ENCODE peak calls at places on chromosome 18, in four cellular contexts. One of them, this sample, is unnamed.

GRCh38 chr18:45774065-45774521 is 50.1 kb downstream of the SLC14A1 start:
- DNase-seq in A549: no peak
- DNase-seq in brain microvascular endothelial cell: peak
- DNase-seq in astrocyte of the spinal cord: peak
- DNase-seq in this sample: peak

GRCh38 chr18:48950536-48951447 is at the start of gene SMAD7:
- DNase-seq in brain microvascular endothelial cell: no peak
- DNase-seq in A549: no peak
- DNase-seq in astrocyte of the spinal cord: peak
- DNase-seq in this sample: peak

GRCh38 chr18:10750386-10751035 is 224.7 kb downstream of the NAPG start:
- DNase-seq in brain microvascular endothelial cell: no peak
- DNase-seq in A549: peak
- DNase-seq in astrocyte of the spinal cord: no peak
- DNase-seq in this sample: no peak

GRCh38 chr18:75100832-75101630 is 107.9 kb downstream of the PTGR3 start:
- DNase-seq in astrocyte of the spinal cord: no peak
- DNase-seq in A549: no peak
- DNase-seq in brain microvascular endothelial cell: no peak
- DNase-seq in this sample: no peak

GRCh38 chr18:1680108-1680507 is 775.4 kb downstream of the ADCYAP1 start:
- DNase-seq in astrocyte of the spinal cord: no peak
- DNase-seq in brain microvascular endothelial cell: no peak
- DNase-seq in A549: no peak
- DNase-seq in this sample: no peak

GRCh38 chr18:51193621-51194287 is 3.7 kb downstream of the MEX3C start:
- DNase-seq in A549: no peak
- DNase-seq in astrocyte of the spinal cord: peak
- DNase-seq in brain microvascular endothelial cell: no peak
- DNase-seq in this sample: peak

GRCh38 chr18:70295633-70296188 is 6.9 kb downstream of the SOCS6 start:
- DNase-seq in astrocyte of the spinal cord: no peak
- DNase-seq in A549: peak
- DNase-seq in brain microvascular endothelial cell: no peak
- DNase-seq in this sample: no peak

GRCh38 chr18:8264861-8265411 is 344.3 kb upstream of the RAB12 start:
- DNase-seq in brain microvascular endothelial cell: no peak
- DNase-seq in astrocyte of the spinal cord: peak
- DNase-seq in A549: no peak
- DNase-seq in this sample: peak

GRCh38 chr18:22283397-22283796 is 114.0 kb downstream of the GATA6 start:
- DNase-seq in astrocyte of the spinal cord: peak
- DNase-seq in brain microvascular endothelial cell: peak
- DNase-seq in A549: no peak
- DNase-seq in this sample: peak

GRCh38 chr18:1050012-1050657 is 145.5 kb downstream of the ADCYAP1 start:
- DNase-seq in A549: no peak
- DNase-seq in brain microvascular endothelial cell: no peak
- DNase-seq in astrocyte of the spinal cord: no peak
- DNase-seq in this sample: no peak

GRCh38 chr18:60996822-60997221 is 336.4 kb upstream of the CDH20 start:
- DNase-seq in A549: no peak
- DNase-seq in astrocyte of the spinal cord: no peak
- DNase-seq in brain microvascular endothelial cell: no peak
- DNase-seq in this sample: no peak

GRCh38 chr18:57542801-57543427 is 43.6 kb downstream of the FECH start:
- DNase-seq in A549: no peak
- DNase-seq in brain microvascular endothelial cell: peak
- DNase-seq in astrocyte of the spinal cord: peak
- DNase-seq in this sample: peak

GRCh38 chr18:57547260-57547659 is 39.2 kb downstream of the FECH start:
- DNase-seq in astrocyte of the spinal cord: no peak
- DNase-seq in brain microvascular endothelial cell: no peak
- DNase-seq in A549: no peak
- DNase-seq in this sample: no peak

GRCh38 chr18:57542126-57542525 is 44.4 kb downstream of the FECH start:
- DNase-seq in brain microvascular endothelial cell: peak
- DNase-seq in A549: no peak
- DNase-seq in astrocyte of the spinal cord: peak
- DNase-seq in this sample: peak

GRCh38 chr18:57543560-57543959 is 42.9 kb downstream of the FECH start:
- DNase-seq in astrocyte of the spinal cord: no peak
- DNase-seq in A549: no peak
- DNase-seq in brain microvascular endothelial cell: no peak
- DNase-seq in this sample: no peak

DNA sequence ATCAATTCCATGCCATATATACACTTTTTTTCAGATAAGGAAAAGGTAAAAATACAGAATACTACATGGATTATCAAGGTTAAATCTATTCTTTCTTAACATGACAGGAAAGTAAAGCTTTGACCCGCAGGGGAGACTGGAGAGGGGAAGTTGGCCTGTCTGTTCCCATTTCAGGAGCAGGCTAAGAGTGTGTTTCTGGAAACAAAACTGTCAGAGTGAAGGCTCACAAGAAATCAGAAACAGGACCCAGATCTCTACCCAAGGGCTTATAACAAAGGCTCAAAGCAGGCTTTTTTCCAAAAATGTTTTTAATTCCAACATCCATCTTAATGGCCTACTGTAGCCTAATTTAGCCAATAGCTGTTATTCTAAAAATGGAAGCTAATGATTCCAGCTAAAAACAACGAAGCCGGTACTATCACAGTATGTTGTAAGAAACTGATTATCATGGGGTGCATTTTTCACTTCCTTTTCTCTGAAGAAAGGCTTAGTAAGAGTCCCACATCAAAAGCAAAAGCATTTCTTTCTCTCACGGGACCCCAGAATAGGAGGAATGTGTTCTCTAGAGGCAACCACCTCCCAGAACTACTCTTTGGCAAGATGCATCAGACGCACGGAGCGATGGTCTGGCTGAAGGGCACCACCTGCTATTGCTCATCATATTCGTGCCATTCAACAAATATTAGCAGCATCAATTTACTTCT is 41.4 kb downstream of the FECH start:
- DNase-seq in astrocyte of the spinal cord: no peak
- DNase-seq in brain microvascular endothelial cell: no peak
- DNase-seq in A549: no peak
- DNase-seq in this sample: no peak
- H3K4me3 ChIP-seq in astrocyte of the spinal cord: no peak
- H3K4me3 ChIP-seq in brain microvascular endothelial cell: no peak
- H3K4me3 ChIP-seq in A549: no peak
- H3K4me3 ChIP-seq in this sample: no peak

DNA sequence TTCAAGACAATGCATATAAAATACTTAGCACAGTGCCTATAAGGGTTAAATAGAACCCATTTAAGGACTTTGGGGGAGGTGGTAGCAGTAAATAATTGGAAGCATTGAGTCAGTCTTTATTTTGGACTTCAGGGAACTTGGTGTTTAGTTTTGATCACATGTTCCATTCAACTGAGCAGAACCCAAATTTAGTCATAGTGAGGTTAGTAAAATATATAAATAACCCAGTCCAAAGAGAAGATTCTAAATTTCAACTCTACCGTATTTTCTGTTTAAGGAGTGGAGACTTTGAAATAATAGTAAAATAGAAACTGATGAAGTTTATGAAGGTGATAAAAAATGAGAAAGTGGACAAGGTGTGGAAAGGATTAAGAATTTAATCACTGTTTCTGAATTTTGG is 19.7 kb downstream of the TWSG1 start:
- DNase-seq in astrocyte of the spinal cord: peak
- DNase-seq in brain microvascular endothelial cell: no peak
- DNase-seq in A549: no peak
- DNase-seq in this sample: no peak
- H3K4me3 ChIP-seq in astrocyte of the spinal cord: no peak
- H3K4me3 ChIP-seq in brain microvascular endothelial cell: no peak
- H3K4me3 ChIP-seq in A549: no peak
- H3K4me3 ChIP-seq in this sample: no peak

GRCh38 chr18:63198868-63199742 is 120.5 kb downstream of the BCL2 start:
- DNase-seq in brain microvascular endothelial cell: no peak
- DNase-seq in astrocyte of the spinal cord: no peak
- DNase-seq in A549: no peak
- DNase-seq in this sample: no peak
- H3K4me3 ChIP-seq in brain microvascular endothelial cell: no peak
- H3K4me3 ChIP-seq in astrocyte of the spinal cord: no peak
- H3K4me3 ChIP-seq in A549: no peak
- H3K4me3 ChIP-seq in this sample: no peak

GRCh38 chr18:55779461-55779710 is 191.4 kb upstream of the TCF4 start:
- DNase-seq in brain microvascular endothelial cell: no peak
- DNase-seq in A549: no peak
- DNase-seq in astrocyte of the spinal cord: no peak
- DNase-seq in this sample: no peak

GRCh38 chr18:55778731-55779460 is 190.9 kb upstream of the TCF4 start:
- DNase-seq in astrocyte of the spinal cord: no peak
- DNase-seq in A549: no peak
- DNase-seq in brain microvascular endothelial cell: no peak
- DNase-seq in this sample: no peak

GRCh38 chr18:55775972-55776371 is 188.0 kb upstream of the TCF4 start:
- DNase-seq in brain microvascular endothelial cell: no peak
- DNase-seq in A549: no peak
- DNase-seq in astrocyte of the spinal cord: no peak
- DNase-seq in this sample: no peak

GRCh38 chr18:55779711-55780590 is 192.0 kb upstream of the TCF4 start:
- DNase-seq in brain microvascular endothelial cell: no peak
- DNase-seq in astrocyte of the spinal cord: peak
- DNase-seq in A549: no peak
- DNase-seq in this sample: peak

GRCh38 chr18:55777666-55778304 is 189.8 kb upstream of the TCF4 start:
- DNase-seq in brain microvascular endothelial cell: no peak
- DNase-seq in astrocyte of the spinal cord: no peak
- DNase-seq in A549: no peak
- DNase-seq in this sample: no peak
- H3K4me3 ChIP-seq in brain microvascular endothelial cell: no peak
- H3K4me3 ChIP-seq in astrocyte of the spinal cord: no peak
- H3K4me3 ChIP-seq in A549: no peak
- H3K4me3 ChIP-seq in this sample: no peak

GRCh38 chr18:68177807-68178702 is 536.9 kb downstream of the TMX3 start:
- DNase-seq in A549: no peak
- DNase-seq in astrocyte of the spinal cord: peak
- DNase-seq in brain microvascular endothelial cell: peak
- DNase-seq in this sample: peak

GRCh38 chr18:68176901-68177300 is 538.0 kb downstream of the TMX3 start:
- DNase-seq in brain microvascular endothelial cell: no peak
- DNase-seq in astrocyte of the spinal cord: no peak
- DNase-seq in A549: no peak
- DNase-seq in this sample: no peak

GRCh38 chr18:68172842-68173549 is 541.9 kb downstream of the TMX3 start:
- DNase-seq in brain microvascular endothelial cell: no peak
- DNase-seq in A549: peak
- DNase-seq in astrocyte of the spinal cord: no peak
- DNase-seq in this sample: peak
- H3K4me3 ChIP-seq in brain microvascular endothelial cell: no peak
- H3K4me3 ChIP-seq in A549: no peak
- H3K4me3 ChIP-seq in astrocyte of the spinal cord: no peak
- H3K4me3 ChIP-seq in this sample: peak

DNA sequence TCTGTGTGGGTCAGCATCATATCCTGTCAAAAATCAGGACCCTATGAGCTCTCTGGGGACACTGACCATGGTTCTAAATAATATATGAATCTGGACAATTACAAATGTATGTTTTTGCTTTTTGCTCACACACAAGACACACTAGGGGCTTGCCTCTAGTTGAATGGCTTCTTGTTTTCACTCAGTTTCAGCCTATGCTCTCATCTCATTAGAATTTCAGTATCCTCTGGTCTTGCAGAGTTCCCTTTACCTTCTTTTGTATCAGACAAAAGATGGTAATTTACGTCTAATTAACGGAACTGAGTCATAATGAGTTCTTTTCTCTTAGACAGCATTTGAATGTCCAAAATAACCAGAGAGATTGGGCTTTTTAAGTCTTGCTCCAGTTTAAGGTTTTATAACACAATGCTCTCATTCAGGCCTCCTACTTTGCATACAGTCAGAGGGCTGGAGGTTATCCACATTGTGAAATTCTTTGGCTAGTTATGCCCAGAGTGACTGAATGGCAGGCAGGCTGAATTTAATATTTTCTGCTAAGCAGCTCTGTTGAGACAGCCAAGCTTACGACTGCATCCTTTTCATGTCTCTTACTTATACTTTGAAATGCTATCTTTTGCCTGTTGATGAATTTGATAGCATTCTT is 90.3 kb downstream of the CDH2 start:
- DNase-seq in A549: no peak
- DNase-seq in astrocyte of the spinal cord: peak
- DNase-seq in brain microvascular endothelial cell: peak
- DNase-seq in this sample: peak
- H3K4me3 ChIP-seq in A549: peak
- H3K4me3 ChIP-seq in astrocyte of the spinal cord: no peak
- H3K4me3 ChIP-seq in brain microvascular endothelial cell: no peak
- H3K4me3 ChIP-seq in this sample: no peak

GRCh38 chr18:57436965-57437333 is 1.8 kb downstream of the ONECUT2 start:
- DNase-seq in brain microvascular endothelial cell: no peak
- DNase-seq in A549: no peak
- DNase-seq in astrocyte of the spinal cord: no peak
- DNase-seq in this sample: no peak
- H3K4me3 ChIP-seq in brain microvascular endothelial cell: no peak
- H3K4me3 ChIP-seq in A549: peak
- H3K4me3 ChIP-seq in astrocyte of the spinal cord: no peak
- H3K4me3 ChIP-seq in this sample: no peak

DNA sequence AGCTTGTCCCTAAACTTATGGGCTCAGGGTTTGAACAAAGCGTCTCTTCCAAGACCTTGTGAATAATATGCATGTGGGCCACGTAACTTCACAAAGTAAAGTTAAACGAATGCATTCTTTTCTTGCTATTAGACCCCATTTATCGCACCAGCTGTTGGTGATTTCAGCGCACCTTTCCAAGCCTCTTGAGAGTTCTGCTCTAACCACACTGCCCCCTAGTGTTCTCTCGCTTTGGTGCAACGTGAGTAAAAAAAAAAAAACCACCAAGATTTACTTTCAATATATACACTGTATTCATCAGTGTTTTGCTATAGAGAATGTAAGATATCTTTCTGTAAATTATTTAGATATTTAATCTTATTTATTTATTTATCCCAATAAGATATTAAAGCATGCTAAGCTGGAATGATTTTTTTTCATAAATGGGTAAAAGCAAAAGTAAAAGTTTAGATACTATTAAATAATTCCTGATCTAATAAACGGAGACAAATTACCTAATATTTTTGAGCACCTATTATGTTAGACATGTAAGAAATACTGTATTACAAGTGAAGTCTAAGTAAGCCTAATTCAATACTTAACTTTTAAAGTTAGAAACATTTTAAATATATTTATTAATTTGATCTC is 459.5 kb downstream of the DLGAP1 start:
- DNase-seq in A549: peak
- DNase-seq in astrocyte of the spinal cord: peak
- DNase-seq in brain microvascular endothelial cell: peak
- DNase-seq in this sample: peak
- H3K4me3 ChIP-seq in A549: no peak
- H3K4me3 ChIP-seq in astrocyte of the spinal cord: no peak
- H3K4me3 ChIP-seq in brain microvascular endothelial cell: no peak
- H3K4me3 ChIP-seq in this sample: no peak